ENCODE peak calls at places on chromosomes 4 and X, in six cellular contexts. Z is tibial nerve, L is Karpas-422, F is DND-41, Y is GM23338, V is hepatocyte. E is an unnamed sample.
A peak's percentile ranks its signal among the peaks of the same experiment; 100 is the strongest.

GRCh38 chrX:150813922-150814321 is 84.5 kb downstream of the CD99L2 start:
- DNase-seq in Z (no peak), L (no peak), F (no peak), Y (no peak), V (no peak), E (no peak)

GRCh38 chrX:116435597-116435996 is 809 bp upstream of the SLC6A14 start:
- DNase-seq in Z (no peak), L (no peak), F (no peak), Y (no peak), V (no peak), E (no peak)

GRCh38 chr4:147733614-147734344 is 1.9 kb downstream of the ARHGAP10 start:
- DNase-seq in Z (no peak), L (no peak), F (no peak), Y (no peak), V (no peak), E (no peak)

GRCh38 chr4:169791527-169792156 is 33.9 kb upstream of the HPF1 start:
- DNase-seq in Z (peak; percentile 15), L (no peak), F (peak; percentile 5), Y (peak; percentile 73), V (peak; percentile 78), E (no peak)

GRCh38 chr4:145735330-145735638 is 55.3 kb downstream of the C4orf51 start:
- DNase-seq in Z (no peak), L (no peak), F (no peak), Y (peak; percentile 26), V (peak; percentile 75), E (no peak)

GRCh38 chr4:121726642-121727268 is 30.0 kb upstream of the ANXA5 start:
- DNase-seq in Z (no peak), L (peak; percentile 79), F (no peak), Y (peak; percentile 86), V (peak; percentile 66), E (no peak)

GRCh38 chr4:89196056-89196674 is 84.8 kb downstream of the TIGD2 start:
- DNase-seq in Z (no peak), L (no peak), F (no peak), Y (peak; percentile 16), V (no peak), E (no peak)

GRCh38 chr4:94488667-94489066 is 36.9 kb downstream of the PDLIM5 start:
- DNase-seq in Z (no peak), L (no peak), F (no peak), Y (no peak), V (no peak), E (no peak)

GRCh38 chrX:13476384-13476783 is 93.0 kb upstream of the EGFL6 start:
- DNase-seq in Z (no peak), L (no peak), F (no peak), Y (no peak), V (no peak), E (no peak)

GRCh38 chr4:5142726-5143125 is 91.4 kb downstream of the STK32B start:
- DNase-seq in Z (no peak), L (peak; percentile 53), F (peak; percentile 15), Y (peak; percentile 85), V (peak; percentile 63), E (no peak)

GRCh38 chrX:115957862-115958490 is 212.6 kb upstream of the AGTR2 start:
- DNase-seq in Z (no peak), L (peak; percentile 79), F (no peak), Y (peak; percentile 51), V (no peak), E (no peak)

GRCh38 chr4:29278580-29278979 is 1441.6 kb upstream of the PCDH7 start:
- DNase-seq in Z (no peak), L (no peak), F (no peak), Y (no peak), V (no peak), E (no peak)

GRCh38 chr4:92121099-92121498 is 182.7 kb upstream of the GRID2 start:
- DNase-seq in Z (no peak), L (no peak), F (no peak), Y (no peak), V (peak; percentile 9), E (no peak)

GRCh38 chr4:76571274-76571673 is 136.2 kb downstream of the SHROOM3 start:
- DNase-seq in Z (no peak), L (no peak), F (no peak), Y (no peak), V (peak; percentile 34), E (no peak)

GRCh38 chrX:54865208-54865607 is 55.4 kb upstream of the TRO start:
- DNase-seq in Z (no peak), L (peak; percentile 63), F (no peak), Y (no peak), V (no peak), E (no peak)

GRCh38 chrX:154322890-154323289 is 27.3 kb downstream of the TKTL1 start:
- DNase-seq in Z (no peak), L (peak; percentile 58), F (no peak), Y (no peak), V (no peak), E (no peak)

GRCh38 chr4:128322986-128323385 is 35.4 kb upstream of the PGRMC2 start:
- DNase-seq in Z (no peak), L (no peak), F (no peak), Y (no peak), V (peak; percentile 25), E (no peak)

GRCh38 chrX:16946971-16947562 is 609 bp downstream of the REPS2 start:
- DNase-seq in Z (no peak), L (no peak), F (no peak), Y (no peak), V (no peak), E (peak; percentile 11)

GRCh38 chrX:54422168-54422567 is 18.0 kb upstream of the TSR2 start:
- DNase-seq in Z (no peak), L (no peak), F (no peak), Y (no peak), V (no peak), E (no peak)

GRCh38 chr4:129526812-129527211 is 430.9 kb downstream of the C4orf33 start:
- DNase-seq in Z (no peak), L (peak; percentile 73), F (no peak), Y (peak; percentile 31), V (no peak), E (no peak)

GRCh38 chr4:10962246-10962645 is 277.7 kb upstream of the CLNK start:
- DNase-seq in Z (no peak), L (no peak), F (no peak), Y (no peak), V (no peak), E (no peak)

GRCh38 chr4:105895609-105896460 is 564 bp downstream of the NPNT start:
- DNase-seq in Z (no peak), L (no peak), F (no peak), Y (peak; percentile 45), V (peak; percentile 68), E (no peak)

GRCh38 chrX:13293700-13294099 is 26.2 kb downstream of the ATXN3L start:
- DNase-seq in Z (no peak), L (no peak), F (no peak), Y (no peak), V (peak; percentile 8), E (no peak)

GRCh38 chr4:7822858-7823257 is 116.8 kb downstream of the AFAP1 start:
- DNase-seq in Z (no peak), L (no peak), F (no peak), Y (no peak), V (no peak), E (no peak)

GRCh38 chrX:1386338-1387127 is 5.4 kb downstream of the SLC25A6 start:
- DNase-seq in Z (no peak), L (no peak), F (peak; percentile 8), Y (no peak), V (no peak), E (no peak)

GRCh38 chr4:2824329-2825183 is 19.1 kb upstream of the ADD1 start:
- DNase-seq in Z (no peak), L (no peak), F (no peak), Y (no peak), V (no peak), E (no peak)

GRCh38 chrX:52821079-52821760 is 10.1 kb downstream of the XAGE5 start:
- DNase-seq in Z (no peak), L (no peak), F (no peak), Y (no peak), V (no peak), E (no peak)

GRCh38 chr4:48554606-48555005 is 64.6 kb downstream of the ZAR1 start:
- DNase-seq in Z (no peak), L (no peak), F (no peak), Y (peak; percentile 28), V (no peak), E (no peak)

GRCh38 chr4:48553720-48554119 is 63.7 kb downstream of the ZAR1 start:
- DNase-seq in Z (no peak), L (no peak), F (no peak), Y (no peak), V (no peak), E (no peak)

GRCh38 chr4:48556268-48556667 is 66.2 kb downstream of the ZAR1 start:
- DNase-seq in Z (no peak), L (no peak), F (no peak), Y (no peak), V (no peak), E (no peak)

GRCh38 chr4:48558026-48558425 is 68.0 kb downstream of the ZAR1 start:
- DNase-seq in Z (no peak), L (no peak), F (no peak), Y (no peak), V (no peak), E (no peak)

GRCh38 chr4:48557478-48557877 is 67.4 kb downstream of the ZAR1 start:
- DNase-seq in Z (no peak), L (no peak), F (no peak), Y (peak; percentile 43), V (no peak), E (no peak)
- H3K4me3 ChIP-seq in Z (no peak overlapping the region), L (no peak overlapping the region), F (no peak overlapping the region), Y (no peak overlapping the region), V (no peak overlapping the region), E (no peak overlapping the region)

GRCh38 chr4:41181037-41181436 is 33.3 kb downstream of the APBB2 start:
- DNase-seq in Z (no peak), L (no peak), F (no peak), Y (no peak), V (no peak), E (no peak)
- H3K4me1 ChIP-seq in Z (peaks cover 60% of the 10 kb centered on the region), L (no peaks in the 10 kb centered on the region), F (no peaks in the 10 kb centered on the region), Y (peaks cover 16% of the 10 kb centered on the region), V (peaks cover 45% of the 10 kb centered on the region), E (no peaks in the 10 kb centered on the region)

GRCh38 chrX:10121787-10122186 is 35.0 kb upstream of the CLCN4 start:
- DNase-seq in Z (no peak), L (peak; percentile 67), F (no peak), Y (no peak), V (no peak), E (no peak)
- H3K27ac ChIP-seq in Z (no peak overlapping the region), L (no peak overlapping the region), F (no peak overlapping the region), Y (no peak overlapping the region), V (no peak overlapping the region), E (no peak overlapping the region)

DNA sequence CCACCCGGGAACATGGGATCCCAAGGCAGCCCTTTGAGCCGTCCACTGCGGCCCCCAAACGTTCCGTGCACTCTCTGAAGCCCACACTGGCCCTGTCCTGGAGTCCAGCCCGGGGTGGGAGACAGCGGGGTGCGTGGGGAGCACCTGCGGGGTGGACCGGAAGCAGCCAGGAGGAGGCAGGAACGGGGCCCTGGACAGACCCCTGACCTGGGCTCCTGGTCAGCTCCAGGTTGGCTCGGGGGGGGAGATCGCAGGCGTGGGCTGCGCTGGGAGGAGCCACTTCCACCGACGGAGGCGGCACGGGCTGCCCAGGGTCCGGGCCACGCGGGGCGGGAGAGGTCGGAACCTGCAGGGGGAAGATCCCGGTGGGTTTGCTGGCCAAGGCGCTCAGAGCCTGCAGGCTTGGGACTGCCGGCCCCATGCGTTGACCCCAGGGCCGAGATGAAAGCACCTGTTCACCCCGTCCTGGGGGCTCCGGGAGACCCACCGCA is 5.7 kb upstream of the PLCXD1 start:
- DNase-seq in Z (no peak), L (no peak), F (no peak), Y (no peak), V (no peak), E (no peak)
- H3K4me3 ChIP-seq in Z (peak overlapping the region; percentile 31), L (no peak overlapping the region), F (no peak overlapping the region), Y (peak overlapping the region; percentile 83), V (peak overlapping the region; percentile 74), E (peak overlapping the region; percentile 66)

GRCh38 chrX:10598540-10598939 is 21.8 kb downstream of the MID1 start:
- DNase-seq in Z (no peak), L (no peak), F (no peak), Y (no peak), V (no peak), E (no peak)
- H3K4me1 ChIP-seq in Z (no peaks in the 10 kb centered on the region), L (peaks cover 5% of the 10 kb centered on the region), F (no peaks in the 10 kb centered on the region), Y (peaks cover 43% of the 10 kb centered on the region), V (peaks cover 9% of the 10 kb centered on the region), E (no peaks in the 10 kb centered on the region)